ENCODE peak calls at places on chromosomes 3 and 15, in six cellular contexts. U is GM23248, Z is ovary, G is tibial nerve, E is A673, Y is fibroblast of lung. C is an unnamed sample.

GRCh38 chr3:157920804-157921203 is 185.4 kb downstream of the SHOX2 start:
- DNase-seq in Z (no peak), G (no peak), Y (no peak), U (no peak), E (peak; percentile 5), C (no peak)

GRCh38 chr15:67783303-67783702 is 42.0 kb upstream of the SKOR1 start:
- DNase-seq in G (no peak), Y (no peak), Z (no peak), U (no peak), E (no peak), C (no peak)

GRCh38 chr15:93985173-93985572 is 246.2 kb upstream of the MCTP2 start:
- DNase-seq in U (no peak), Z (no peak), E (peak; percentile 70), G (no peak), Y (no peak), C (no peak)

GRCh38 chr3:141876381-141876890 is at the start of gene ATP1B3:
- DNase-seq in Z (peak; percentile 85), Y (peak; percentile 76), G (peak; percentile 57), E (peak; percentile 91), U (peak; percentile 94), C (peak; percentile 74)

GRCh38 chr3:56933803-56934202 is 126.7 kb upstream of the SPATA12 start:
- DNase-seq in Z (no peak), G (no peak), U (no peak), Y (no peak), E (no peak), C (no peak)

GRCh38 chr3:125431391-125431790 is 56.3 kb upstream of the ZNF148 start:
- DNase-seq in Y (no peak), U (peak; percentile 61), E (no peak), G (no peak), Z (no peak), C (no peak)

GRCh38 chr15:50218691-50219090 is 36.7 kb downstream of the SLC27A2 start:
- DNase-seq in G (no peak), Y (no peak), E (no peak), Z (no peak), U (no peak), C (peak; percentile 5)

GRCh38 chr3:42133500-42134298 is 42.5 kb downstream of the TRAK1 start:
- DNase-seq in Z (no peak), Y (no peak), G (no peak), E (no peak), U (no peak), C (no peak)

GRCh38 chr3:124878561-124879394 is 8.4 kb downstream of the ITGB5 start:
- DNase-seq in Y (peak; percentile 96), Z (no peak), G (peak; percentile 48), U (peak; percentile 94), E (peak; percentile 69), C (peak; percentile 84)

GRCh38 chr15:47586653-47587224 is 130.6 kb upstream of the SEMA6D start:
- DNase-seq in Y (no peak), Z (no peak), G (no peak), U (no peak), E (peak; percentile 98), C (no peak)

GRCh38 chr3:15291589-15292541 is 40.5 kb downstream of the SH3BP5 start:
- DNase-seq in Z (no peak), E (no peak), G (no peak), Y (peak; percentile 42), U (no peak), C (no peak)

GRCh38 chr3:164208846-164209245 is 869.5 kb downstream of the SI start:
- DNase-seq in Y (no peak), U (no peak), Z (no peak), E (peak; percentile 3), G (no peak), C (no peak)

GRCh38 chr3:179493260-179493659 is 42.0 kb upstream of the GNB4 start:
- DNase-seq in U (no peak), E (no peak), G (no peak), Y (no peak), Z (no peak), C (no peak)

GRCh38 chr15:22887157-22887951 is 48.9 kb downstream of the NIPA2 start:
- DNase-seq in Z (no peak), E (no peak), G (no peak), U (peak; percentile 87), Y (peak; percentile 83), C (peak; percentile 61)

DNA sequence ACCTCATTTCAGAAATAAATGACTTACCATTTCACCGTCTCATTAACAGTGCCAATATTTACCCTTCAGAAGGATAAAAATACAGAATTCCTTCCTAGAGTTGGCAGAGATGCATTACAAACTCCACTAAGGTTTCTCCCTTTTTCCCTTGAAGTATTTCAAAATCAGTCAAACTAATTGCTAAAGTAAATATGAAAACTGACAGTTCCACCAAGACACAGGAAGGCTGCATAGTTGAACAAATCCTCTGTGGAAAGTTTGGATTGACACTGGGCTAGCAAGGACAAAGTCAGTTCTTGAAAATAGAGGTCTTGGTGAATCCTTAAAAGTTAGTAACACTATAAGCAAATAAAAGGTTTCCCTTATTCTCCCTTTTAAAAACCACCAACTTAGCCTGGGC is 34.5 kb downstream of the DCP1A start:
- DNase-seq in Z (no peak), G (no peak), E (no peak), Y (no peak), U (no peak), C (no peak)
- H3K27ac ChIP-seq in Z (no peak overlapping the region), G (no peak overlapping the region), E (no peak overlapping the region), Y (no peak overlapping the region), U (no peak overlapping the region), C (no peak overlapping the region)

GRCh38 chr3:172328282-172328681 is 120.0 kb downstream of the GHSR start:
- DNase-seq in G (no peak), U (no peak), E (no peak), Z (no peak), Y (no peak), C (no peak)
- H3K36me3 ChIP-seq in G (no peaks in the 10 kb centered on the region), U (peaks cover 70% of the 10 kb centered on the region), E (no peaks in the 10 kb centered on the region), Z (no peaks in the 10 kb centered on the region), Y (peaks cover 13% of the 10 kb centered on the region), C (peaks cover 88% of the 10 kb centered on the region)

GRCh38 chr3:136380530-136380929 is 130.4 kb downstream of the PCCB start:
- DNase-seq in U (peak; percentile 37), G (no peak), Y (peak; percentile 56), E (no peak), Z (no peak), C (no peak)

GRCh38 chr3:136377499-136377898 is 127.4 kb downstream of the PCCB start:
- DNase-seq in Z (no peak), Y (no peak), E (peak; percentile 7), G (no peak), U (no peak), C (no peak)

GRCh38 chr3:136381051-136381450 is 130.9 kb downstream of the PCCB start:
- DNase-seq in Z (no peak), U (peak; percentile 16), E (no peak), G (no peak), Y (no peak), C (no peak)

GRCh38 chr3:136378011-136378410 is 127.9 kb downstream of the PCCB start:
- DNase-seq in Y (no peak), Z (no peak), U (no peak), G (no peak), E (no peak), C (no peak)
- H3K27ac ChIP-seq in Y (no peak overlapping the region), Z (no peak overlapping the region), U (no peak overlapping the region), G (no peak overlapping the region), E (no peak overlapping the region), C (no peak overlapping the region)

DNA sequence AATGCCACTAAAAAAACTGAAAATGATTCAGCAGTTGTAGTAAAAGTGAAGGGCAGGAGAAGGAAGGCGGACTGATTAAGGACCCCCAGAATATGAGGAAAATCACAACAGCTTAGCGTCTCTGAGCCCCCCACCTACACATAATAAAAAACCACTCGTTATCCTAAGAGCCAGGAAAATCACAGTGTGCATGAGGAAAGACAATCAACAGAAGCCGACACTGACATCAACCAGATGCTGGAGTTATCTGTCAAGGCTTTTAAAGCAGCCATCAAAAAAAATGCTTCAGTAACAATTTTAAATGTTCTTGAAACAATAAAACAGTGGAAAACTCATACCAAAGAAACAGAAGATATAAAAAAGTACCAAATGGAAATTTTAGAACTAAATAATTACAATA is 9.7 kb upstream of the CXCR6 start:
- DNase-seq in Z (no peak), Y (peak; percentile 23), E (no peak), U (no peak), G (no peak), C (no peak)
- H3K36me3 ChIP-seq in Z (no peaks in the 10 kb centered on the region), Y (peaks cover 14% of the 10 kb centered on the region), E (no peaks in the 10 kb centered on the region), U (no peaks in the 10 kb centered on the region), G (peaks cover 18% of the 10 kb centered on the region), C (peaks cover 14% of the 10 kb centered on the region)

GRCh38 chr3:172066880-172067778 is 27.8 kb downstream of the FNDC3B start:
- DNase-seq in U (no peak), E (no peak), G (no peak), Z (no peak), Y (no peak), C (no peak)

GRCh38 chr3:172065967-172066762 is 26.8 kb downstream of the FNDC3B start:
- DNase-seq in G (no peak), Z (no peak), E (no peak), Y (peak; percentile 32), U (peak; percentile 75), C (no peak)

GRCh38 chr3:172063456-172064432 is 24.4 kb downstream of the FNDC3B start:
- DNase-seq in G (no peak), Z (no peak), Y (no peak), E (no peak), U (no peak), C (no peak)

GRCh38 chr3:172067837-172068440 is 28.6 kb downstream of the FNDC3B start:
- DNase-seq in G (no peak), Y (no peak), E (no peak), U (no peak), Z (no peak), C (no peak)

DNA sequence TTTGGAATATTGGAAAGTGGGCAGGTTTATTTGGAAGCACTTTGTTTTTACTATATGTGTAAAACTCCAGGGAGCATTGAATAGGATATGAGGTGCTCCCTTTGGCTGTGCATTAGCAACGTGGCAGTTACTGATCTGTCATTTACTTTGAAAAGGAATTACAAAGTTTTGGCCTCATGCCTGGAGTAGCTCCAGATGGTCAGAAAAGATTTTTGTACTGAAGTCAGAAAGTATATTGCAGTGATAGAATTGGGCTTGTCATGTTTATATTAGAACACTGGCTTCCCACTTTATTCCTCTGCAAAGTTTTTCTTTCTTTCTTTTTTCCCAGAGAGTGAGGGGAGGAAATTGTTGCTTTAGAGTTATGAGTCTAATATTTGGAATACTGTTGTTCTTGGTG is 26.2 kb downstream of the FNDC3B start:
- DNase-seq in U (peak; percentile 63), G (no peak), Z (no peak), E (peak; percentile 75), Y (peak; percentile 93), C (no peak)
- H3K27ac ChIP-seq in U (peak overlapping the region; percentile 51), G (no peak overlapping the region), Z (no peak overlapping the region), E (peak overlapping the region; percentile 53), Y (peak overlapping the region; percentile 58), C (no peak overlapping the region)

GRCh38 chr3:13687409-13687989 is 138.6 kb downstream of the FBLN2 start:
- DNase-seq in E (no peak), Z (no peak), Y (no peak), G (no peak), U (no peak), C (no peak)
- H3K36me3 ChIP-seq in E (no peaks in the 10 kb centered on the region), Z (no peaks in the 10 kb centered on the region), Y (no peaks in the 10 kb centered on the region), G (no peaks in the 10 kb centered on the region), U (no peaks in the 10 kb centered on the region), C (no peaks in the 10 kb centered on the region)